ENCODE peak calls at places on chromosome 2, in four cellular contexts. V, J, G and B are unnamed samples.

GRCh38 chr2:163471947-163472346 is 263.9 kb downstream of the FIGN start:
- DNase-seq in V (peak; percentile 32), J (peak; percentile 79), G (peak; percentile 3), B (peak; percentile 3)

GRCh38 chr2:57373530-57373929 is 673.1 kb upstream of the VRK2 start:
- DNase-seq in G (no peak), V (peak; percentile 76), J (peak; percentile 84), B (peak; percentile 84)

GRCh38 chr2:182435754-182436153 is 8.9 kb upstream of the PDE1A start:
- DNase-seq in G (no peak), V (peak; percentile 6), J (peak; percentile 66), B (peak; percentile 34)

GRCh38 chr2:57906152-57906732 is 140.4 kb upstream of the VRK2 start:
- DNase-seq in J (peak; percentile 82), V (peak; percentile 68), G (peak; percentile 77), B (peak; percentile 68)

GRCh38 chr2:23220687-23221086 is 164.3 kb upstream of the KLHL29 start:
- DNase-seq in G (no peak), J (no peak), V (no peak), B (no peak)

GRCh38 chr2:126634273-126634861 is 21.6 kb upstream of the GYPC start:
- DNase-seq in V (peak; percentile 25), G (no peak), J (peak; percentile 54), B (no peak)

GRCh38 chr2:219628986-219629901 is 1.8 kb downstream of the SLC4A3 start:
- DNase-seq in G (no peak), J (no peak), V (no peak), B (no peak)

GRCh38 chr2:239021651-239022436 is 174.0 kb downstream of the TWIST2 start:
- DNase-seq in V (no peak), J (no peak), G (no peak), B (no peak)

GRCh38 chr2:177254433-177255226 is 9.9 kb downstream of the NFE2L2 start:
- DNase-seq in G (no peak), V (peak; percentile 23), J (peak; percentile 56), B (peak; percentile 32)

GRCh38 chr2:171482877-171483276 is 39.4 kb upstream of the CYBRD1 start:
- DNase-seq in J (peak; percentile 27), V (peak; percentile 92), G (no peak), B (peak; percentile 36)

GRCh38 chr2:125405816-125406215 is 1250.1 kb upstream of the GYPC start:
- DNase-seq in J (peak; percentile 86), G (peak; percentile 8), V (peak; percentile 83), B (peak; percentile 89)

GRCh38 chr2:2848621-2849443 is 517.8 kb upstream of the MYT1L start:
- DNase-seq in V (no peak), J (no peak), G (no peak), B (no peak)

GRCh38 chr2:236001854-236002253 is 166.3 kb downstream of the GBX2 start:
- DNase-seq in J (peak; percentile 8), G (no peak), V (no peak), B (no peak)

GRCh38 chr2:110116033-110116710 is 550 bp upstream of the MALL start:
- DNase-seq in V (peak; percentile 75), G (peak; percentile 73), J (peak; percentile 71), B (peak; percentile 67)

GRCh38 chr2:160220545-160221009 is 20.5 kb upstream of the ITGB6 start:
- DNase-seq in G (no peak), V (no peak), J (peak; percentile 34), B (no peak)

GRCh38 chr2:241810304-241811208 is 1.6 kb downstream of the NEU4 start:
- DNase-seq in G (no peak), J (no peak), V (no peak), B (no peak)

GRCh38 chr2:181468313-181468712 is 11.1 kb downstream of the ITGA4 start:
- DNase-seq in V (no peak), J (peak; percentile 34), G (no peak), B (no peak)

GRCh38 chr2:191245046-191245868 is at the start of gene MYO1B:
- DNase-seq in J (peak; percentile 59), V (peak; percentile 80), G (peak; percentile 58), B (peak; percentile 45)

GRCh38 chr2:102111823-102112222 is 30.7 kb upstream of the IL1R1 start:
- DNase-seq in V (peak; percentile 23), J (no peak), G (no peak), B (no peak)

GRCh38 chr2:159879061-159879604 is 81.1 kb upstream of the CD302 start:
- DNase-seq in J (peak; percentile 77), G (no peak), V (peak; percentile 46), B (peak; percentile 35)

GRCh38 chr2:178419123-178419522 is 31.9 kb downstream of the PRKRA start:
- DNase-seq in G (no peak), V (no peak), J (peak; percentile 75), B (peak; percentile 29)
- TF ChIP-seq CTCF in G (peak; percentile 44), V (peak; percentile 34), J (peak; percentile 58), B (peak; percentile 68)

GRCh38 chr2:200064879-200065278 is 109.5 kb downstream of the MAIP1 start:
- DNase-seq in J (no peak), G (no peak), V (no peak), B (no peak)
- TF ChIP-seq CTCF in J (no peak), G (no peak), V (no peak), B (no peak)

GRCh38 chr2:152115952-152116351 is 17.1 kb upstream of the CACNB4 start:
- DNase-seq in G (no peak), V (no peak), J (peak; percentile 9), B (no peak)
- TF ChIP-seq CTCF in G (peak; percentile 6), V (peak; percentile 25), J (peak; percentile 12), B (peak; percentile 39)

DNA sequence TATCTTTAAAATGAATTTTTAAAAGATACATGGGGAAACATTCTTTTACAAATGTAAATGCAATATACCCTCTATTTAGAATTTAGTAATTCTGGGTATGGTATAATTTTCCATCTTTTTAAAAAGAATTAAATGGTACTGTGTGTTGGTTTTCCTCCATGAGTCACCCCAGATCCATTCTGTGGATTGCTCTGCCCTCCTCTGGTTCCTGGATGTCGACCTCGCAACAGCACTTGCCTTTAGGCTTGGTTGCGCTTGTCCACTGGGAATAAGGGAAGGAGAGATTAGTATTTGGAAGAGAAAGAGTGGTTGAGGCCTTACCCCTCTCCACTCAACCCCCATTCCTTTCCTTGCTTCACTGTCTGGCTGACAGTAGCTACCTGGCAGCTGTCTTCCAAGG is 90.4 kb downstream of the FTCDNL1 start:
- DNase-seq in J (no peak), V (no peak), G (no peak), B (no peak)
- TF ChIP-seq CTCF in J (no peak), V (no peak), G (no peak), B (no peak)

GRCh38 chr2:197075286-197075685 is 148.8 kb upstream of the PGAP1 start:
- DNase-seq in G (no peak), J (no peak), V (no peak), B (no peak)

GRCh38 chr2:197077336-197077735 is 150.8 kb upstream of the PGAP1 start:
- DNase-seq in V (peak; percentile 11), J (no peak), G (no peak), B (no peak)

GRCh38 chr2:197073701-197074433 is 147.4 kb upstream of the PGAP1 start:
- DNase-seq in J (peak; percentile 83), V (peak; percentile 48), G (no peak), B (no peak)

GRCh38 chr2:197076652-197077051 is 150.1 kb upstream of the PGAP1 start:
- DNase-seq in J (no peak), V (no peak), G (no peak), B (no peak)

DNA sequence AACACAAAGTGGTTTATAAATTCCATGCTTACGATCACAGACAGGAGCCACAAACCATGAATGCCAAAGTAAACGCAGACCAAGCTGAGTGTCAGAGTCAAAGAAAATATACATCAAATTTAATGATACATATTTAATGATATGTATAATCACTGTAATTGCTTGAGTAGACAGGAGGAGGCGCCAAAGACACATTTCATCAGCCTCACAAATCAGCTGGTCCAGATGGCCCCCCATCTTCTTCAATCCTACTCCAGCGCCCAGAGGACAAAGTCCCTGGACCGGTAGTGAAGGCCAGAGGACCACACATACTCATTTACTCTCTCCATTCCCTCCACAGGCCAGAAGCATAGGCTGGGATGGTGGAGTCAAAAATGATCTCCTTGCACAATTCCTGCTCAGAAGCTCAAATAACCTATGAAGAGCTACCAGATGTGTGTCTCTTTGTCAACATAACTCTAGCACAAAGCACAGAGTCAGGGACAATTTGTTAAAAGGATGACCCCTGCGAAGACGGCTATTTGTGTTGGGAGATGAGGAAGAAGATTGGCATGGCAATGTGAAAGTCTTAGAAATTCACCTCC is 149.3 kb upstream of the PGAP1 start:
- DNase-seq in G (no peak), V (no peak), J (peak; percentile 58), B (no peak)
- TF ChIP-seq CTCF in G (peak; percentile 43), V (peak; percentile 23), J (peak; percentile 64), B (peak; percentile 79)

DNA sequence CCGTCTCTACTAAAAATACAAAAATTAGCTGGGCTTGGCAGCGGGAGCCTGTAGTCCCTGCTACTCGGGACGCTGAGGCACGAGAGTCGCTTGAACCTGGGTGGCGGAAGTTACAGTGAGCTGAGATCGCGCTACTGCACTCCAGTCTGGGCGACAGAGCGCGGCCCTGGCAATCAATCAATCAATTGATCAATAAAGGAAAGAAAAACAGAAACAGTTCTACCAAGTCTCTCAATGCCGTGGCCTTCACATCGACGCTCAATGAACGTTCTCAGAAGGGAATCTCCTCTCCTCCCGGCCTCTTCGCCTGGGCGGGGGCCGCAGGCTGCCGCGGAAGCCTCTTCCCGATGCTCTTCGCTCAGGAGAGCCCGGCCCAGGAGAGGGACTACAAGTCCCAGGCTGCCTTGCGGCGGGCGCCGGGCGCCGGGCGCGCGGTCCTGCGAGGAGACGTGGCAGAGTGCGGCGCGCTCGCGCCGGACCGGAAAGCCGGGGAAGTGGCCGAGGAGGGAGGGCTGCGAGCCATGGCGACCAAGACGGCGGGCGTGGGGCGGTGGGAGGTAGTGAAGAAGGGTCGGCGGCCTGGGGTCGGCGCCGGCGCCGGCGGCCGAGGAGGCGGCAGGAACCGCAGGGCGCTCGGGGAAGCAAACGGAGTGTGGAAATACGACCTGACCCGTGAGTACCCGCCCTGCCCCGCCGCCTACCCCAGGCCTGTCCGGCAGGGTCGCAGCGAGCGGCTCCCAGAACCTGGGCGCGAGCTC is at the start of gene TMEM214:
- DNase-seq in J (peak; percentile 92), G (peak; percentile 95), V (peak; percentile 90), B (peak; percentile 82)
- TF ChIP-seq CTCF in J (no peak), G (no peak), V (no peak), B (no peak)

GRCh38 chr2:120305296-120305695 is 40.6 kb upstream of the INHBB start:
- DNase-seq in V (no peak), J (peak; percentile 42), G (peak; percentile 30), B (no peak)
- TF ChIP-seq CTCF in V (peak; percentile 36), J (peak; percentile 58), G (no peak), B (peak; percentile 51)

DNA sequence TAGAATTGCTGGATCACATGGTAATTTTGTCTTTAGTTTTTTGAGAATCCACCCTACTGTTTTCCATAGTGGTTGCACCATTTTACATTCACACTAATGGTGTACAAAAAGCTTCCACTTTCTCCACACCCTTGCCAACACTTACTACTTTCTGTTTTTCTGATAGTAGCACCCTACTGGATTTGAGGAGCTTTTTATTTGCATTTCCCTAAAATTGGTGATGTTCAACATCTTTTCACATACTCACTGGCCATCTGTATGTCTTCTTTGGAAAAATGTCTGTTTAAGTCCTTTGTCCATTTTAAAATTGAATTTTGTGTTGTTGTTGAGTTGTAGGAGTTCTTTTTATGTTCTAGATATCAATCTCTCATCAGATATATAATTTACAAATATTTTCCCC is 3.5 kb downstream of the POLR1A start:
- DNase-seq in G (no peak), V (no peak), J (no peak), B (no peak)
- TF ChIP-seq CTCF in G (no peak), V (no peak), J (no peak), B (no peak)

GRCh38 chr2:6951046-6951445 is 33.8 kb downstream of the RNF144A start:
- DNase-seq in J (no peak), G (no peak), V (no peak), B (no peak)
- TF ChIP-seq CTCF in J (no peak), G (no peak), V (no peak), B (no peak)